ENCODE peak calls at places on chromosomes 3 and 15, in five cellular contexts. One of them, this sample, is unnamed.
A peak's percentile ranks its signal among the peaks of the same experiment; 100 is the strongest.

GRCh38 chr3:13021141-13021933 is 51.9 kb downstream of the IQSEC1 start:
- DNase-seq in SJSA1: no peak
- DNase-seq in brain microvascular endothelial cell: no peak
- DNase-seq in naive thymus-derived CD4-positive, alpha-beta T cell: no peak
- DNase-seq in stimulated activated CD8-positive, alpha-beta memory T cell treated with anti-CD3 and anti-CD28 coated beads, Interleukin-2, amount 100 ng/mL, for 1 hour: no peak
- DNase-seq in this sample: no peak

GRCh38 chr3:46965151-46965550 is 11.4 kb downstream of the CCDC12 start:
- DNase-seq in SJSA1: no peak
- DNase-seq in naive thymus-derived CD4-positive, alpha-beta T cell: no peak
- DNase-seq in brain microvascular endothelial cell: no peak
- DNase-seq in stimulated activated CD8-positive, alpha-beta memory T cell treated with anti-CD3 and anti-CD28 coated beads, Interleukin-2, amount 100 ng/mL, for 1 hour: no peak
- DNase-seq in this sample: no peak

GRCh38 chr3:12004741-12005513 is 739 bp downstream of the SYN2 start:
- DNase-seq in naive thymus-derived CD4-positive, alpha-beta T cell: no peak
- DNase-seq in stimulated activated CD8-positive, alpha-beta memory T cell treated with anti-CD3 and anti-CD28 coated beads, Interleukin-2, amount 100 ng/mL, for 1 hour: no peak
- DNase-seq in SJSA1: no peak
- DNase-seq in brain microvascular endothelial cell: no peak
- DNase-seq in this sample: no peak

GRCh38 chr3:195522254-195523023 is 20.7 kb downstream of the PPP1R2 start:
- DNase-seq in stimulated activated CD8-positive, alpha-beta memory T cell treated with anti-CD3 and anti-CD28 coated beads, Interleukin-2, amount 100 ng/mL, for 1 hour: no peak
- DNase-seq in brain microvascular endothelial cell: no peak
- DNase-seq in SJSA1: no peak
- DNase-seq in naive thymus-derived CD4-positive, alpha-beta T cell: peak; percentile 46
- DNase-seq in this sample: peak; percentile 53

GRCh38 chr15:38093931-38094330 is 158.7 kb upstream of the SPRED1 start:
- DNase-seq in brain microvascular endothelial cell: no peak
- DNase-seq in naive thymus-derived CD4-positive, alpha-beta T cell: no peak
- DNase-seq in SJSA1: no peak
- DNase-seq in stimulated activated CD8-positive, alpha-beta memory T cell treated with anti-CD3 and anti-CD28 coated beads, Interleukin-2, amount 100 ng/mL, for 1 hour: no peak
- DNase-seq in this sample: no peak

GRCh38 chr3:20657566-20657965 is 471.6 kb upstream of the SGO1 start:
- DNase-seq in brain microvascular endothelial cell: no peak
- DNase-seq in naive thymus-derived CD4-positive, alpha-beta T cell: no peak
- DNase-seq in stimulated activated CD8-positive, alpha-beta memory T cell treated with anti-CD3 and anti-CD28 coated beads, Interleukin-2, amount 100 ng/mL, for 1 hour: no peak
- DNase-seq in SJSA1: no peak
- DNase-seq in this sample: no peak

GRCh38 chr3:132405188-132405587 is 12.1 kb upstream of the DNAJC13 start:
- DNase-seq in stimulated activated CD8-positive, alpha-beta memory T cell treated with anti-CD3 and anti-CD28 coated beads, Interleukin-2, amount 100 ng/mL, for 1 hour: no peak
- DNase-seq in naive thymus-derived CD4-positive, alpha-beta T cell: no peak
- DNase-seq in brain microvascular endothelial cell: no peak
- DNase-seq in SJSA1: no peak
- DNase-seq in this sample: no peak

GRCh38 chr15:58453931-58454793 is 22.4 kb downstream of the LIPC start:
- DNase-seq in naive thymus-derived CD4-positive, alpha-beta T cell: no peak
- DNase-seq in stimulated activated CD8-positive, alpha-beta memory T cell treated with anti-CD3 and anti-CD28 coated beads, Interleukin-2, amount 100 ng/mL, for 1 hour: no peak
- DNase-seq in brain microvascular endothelial cell: no peak
- DNase-seq in SJSA1: no peak
- DNase-seq in this sample: no peak

GRCh38 chr15:79738198-79738597 is 158.6 kb downstream of the MTHFS start:
- DNase-seq in naive thymus-derived CD4-positive, alpha-beta T cell: no peak
- DNase-seq in stimulated activated CD8-positive, alpha-beta memory T cell treated with anti-CD3 and anti-CD28 coated beads, Interleukin-2, amount 100 ng/mL, for 1 hour: no peak
- DNase-seq in SJSA1: no peak
- DNase-seq in brain microvascular endothelial cell: no peak
- DNase-seq in this sample: no peak

GRCh38 chr15:55555089-55555488 is 33.1 kb downstream of the PYGO1 start:
- DNase-seq in brain microvascular endothelial cell: no peak
- DNase-seq in SJSA1: no peak
- DNase-seq in stimulated activated CD8-positive, alpha-beta memory T cell treated with anti-CD3 and anti-CD28 coated beads, Interleukin-2, amount 100 ng/mL, for 1 hour: no peak
- DNase-seq in naive thymus-derived CD4-positive, alpha-beta T cell: no peak
- DNase-seq in this sample: no peak

GRCh38 chr3:36229496-36229895 is 150.8 kb upstream of the STAC start:
- DNase-seq in SJSA1: no peak
- DNase-seq in naive thymus-derived CD4-positive, alpha-beta T cell: no peak
- DNase-seq in stimulated activated CD8-positive, alpha-beta memory T cell treated with anti-CD3 and anti-CD28 coated beads, Interleukin-2, amount 100 ng/mL, for 1 hour: no peak
- DNase-seq in brain microvascular endothelial cell: no peak
- DNase-seq in this sample: no peak

GRCh38 chr3:97658670-97659285 is 105.8 kb upstream of the ARL6 start:
- DNase-seq in brain microvascular endothelial cell: no peak
- DNase-seq in naive thymus-derived CD4-positive, alpha-beta T cell: no peak
- DNase-seq in SJSA1: no peak
- DNase-seq in stimulated activated CD8-positive, alpha-beta memory T cell treated with anti-CD3 and anti-CD28 coated beads, Interleukin-2, amount 100 ng/mL, for 1 hour: no peak
- DNase-seq in this sample: peak; percentile 36

GRCh38 chr3:50583897-50584296 is 14.6 kb downstream of the HEMK1 start:
- DNase-seq in stimulated activated CD8-positive, alpha-beta memory T cell treated with anti-CD3 and anti-CD28 coated beads, Interleukin-2, amount 100 ng/mL, for 1 hour: no peak
- DNase-seq in brain microvascular endothelial cell: no peak
- DNase-seq in SJSA1: no peak
- DNase-seq in naive thymus-derived CD4-positive, alpha-beta T cell: no peak
- DNase-seq in this sample: no peak

GRCh38 chr3:188884299-188885043 is 287.3 kb upstream of the TPRG1 start:
- DNase-seq in naive thymus-derived CD4-positive, alpha-beta T cell: no peak
- DNase-seq in SJSA1: no peak
- DNase-seq in brain microvascular endothelial cell: no peak
- DNase-seq in stimulated activated CD8-positive, alpha-beta memory T cell treated with anti-CD3 and anti-CD28 coated beads, Interleukin-2, amount 100 ng/mL, for 1 hour: no peak
- DNase-seq in this sample: no peak

GRCh38 chr3:31960793-31961431 is 20.1 kb downstream of the OSBPL10 start:
- DNase-seq in naive thymus-derived CD4-positive, alpha-beta T cell: no peak
- DNase-seq in brain microvascular endothelial cell: no peak
- DNase-seq in stimulated activated CD8-positive, alpha-beta memory T cell treated with anti-CD3 and anti-CD28 coated beads, Interleukin-2, amount 100 ng/mL, for 1 hour: no peak
- DNase-seq in SJSA1: peak; percentile 37
- DNase-seq in this sample: no peak